ENCODE peak calls at places on chromosomes 7 and 10, in five cellular contexts. One of them, this sample, is unnamed.
A peak's percentile ranks its signal among the peaks of the same experiment; 100 is the strongest.

GRCh38 chr10:4241724-4242345 is 456.8 kb upstream of the KLF6 start:
- DNase-seq in T-helper 1 cell: no peak
- DNase-seq in GM13976: no peak
- DNase-seq in NCI-H774: no peak
- DNase-seq in EH: peak; percentile 100
- DNase-seq in this sample: no peak

GRCh38 chr7:1925973-1926907 is 256.2 kb downstream of the ELFN1 start:
- DNase-seq in GM13976: no peak
- DNase-seq in T-helper 1 cell: no peak
- DNase-seq in NCI-H774: no peak
- DNase-seq in EH: no peak
- DNase-seq in this sample: no peak

GRCh38 chr10:70444613-70445222 is 3.2 kb upstream of the NODAL start:
- DNase-seq in NCI-H774: no peak
- DNase-seq in EH: no peak
- DNase-seq in T-helper 1 cell: no peak
- DNase-seq in GM13976: no peak
- DNase-seq in this sample: no peak

GRCh38 chr7:17477182-17477581 is 178.7 kb downstream of the AHR start:
- DNase-seq in NCI-H774: no peak
- DNase-seq in T-helper 1 cell: no peak
- DNase-seq in GM13976: no peak
- DNase-seq in EH: peak; percentile 58
- DNase-seq in this sample: no peak

GRCh38 chr10:15715619-15716227 is 4.0 kb downstream of the ITGA8 start:
- DNase-seq in T-helper 1 cell: no peak
- DNase-seq in EH: peak; percentile 54
- DNase-seq in NCI-H774: no peak
- DNase-seq in GM13976: no peak
- DNase-seq in this sample: no peak

GRCh38 chr10:121788115-121788514 is 139.7 kb downstream of the ATE1 start:
- DNase-seq in NCI-H774: no peak
- DNase-seq in GM13976: no peak
- DNase-seq in T-helper 1 cell: no peak
- DNase-seq in EH: no peak
- DNase-seq in this sample: no peak

GRCh38 chr10:85611093-85611740 is 755.4 kb downstream of the GRID1 start:
- DNase-seq in T-helper 1 cell: no peak
- DNase-seq in EH: no peak
- DNase-seq in NCI-H774: no peak
- DNase-seq in GM13976: no peak
- DNase-seq in this sample: no peak

GRCh38 chr10:58618158-58618676 is 105.5 kb downstream of the BICC1 start:
- DNase-seq in EH: no peak
- DNase-seq in T-helper 1 cell: no peak
- DNase-seq in GM13976: no peak
- DNase-seq in NCI-H774: no peak
- DNase-seq in this sample: no peak

GRCh38 chr7:15403315-15403714 is 158.5 kb downstream of the AGMO start:
- DNase-seq in GM13976: no peak
- DNase-seq in NCI-H774: no peak
- DNase-seq in EH: no peak
- DNase-seq in T-helper 1 cell: no peak
- DNase-seq in this sample: no peak

GRCh38 chr10:113820507-113820906 is 33.4 kb downstream of the DCLRE1A start:
- DNase-seq in NCI-H774: no peak
- DNase-seq in GM13976: no peak
- DNase-seq in T-helper 1 cell: no peak
- DNase-seq in EH: no peak
- DNase-seq in this sample: no peak